ENCODE peak calls at places on chromosomes 4 and X, in four cellular contexts. P is mammary epithelial cell, X is GM23248, T is suprapubic skin. Y is an unnamed sample.

GRCh38 chr4:139617702-139618490 is 47.7 kb upstream of the MGST2 start:
- DNase-seq in P (no peak), X (peak), T (no peak), Y (no peak)

GRCh38 chr4:4408576-4409335 is 21.9 kb downstream of the NSG1 start:
- DNase-seq in P (peak), X (no peak), T (no peak), Y (no peak)

GRCh38 chr4:99586747-99587146 is 12.1 kb downstream of the MTTP start:
- DNase-seq in P (no peak), X (no peak), T (no peak), Y (no peak)

GRCh38 chrX:129825746-129826505 is 17.8 kb downstream of the ZDHHC9 start:
- DNase-seq in P (no peak), X (no peak), T (no peak), Y (no peak)

GRCh38 chrX:110733166-110733565 is 62.5 kb downstream of the CHRDL1 start:
- DNase-seq in P (peak), X (peak), T (no peak), Y (no peak)

GRCh38 chrX:119073911-119074310 is 1.1 kb downstream of the CT47C1 start:
- DNase-seq in P (no peak), X (no peak), T (no peak), Y (no peak)

GRCh38 chr4:113560579-113560978 is 201.0 kb downstream of the CAMK2D start:
- DNase-seq in P (no peak), X (peak), T (no peak), Y (no peak)

GRCh38 chr4:25160714-25161598 is 707 bp upstream of the SEPSECS start:
- DNase-seq in P (peak), X (peak), T (no peak), Y (no peak)

GRCh38 chr4:81215936-81216335 is 914 bp upstream of the PRKG2 start:
- DNase-seq in P (no peak), X (no peak), T (no peak), Y (no peak)

GRCh38 chrX:10828640-10829039 is 208.3 kb upstream of the MID1 start:
- DNase-seq in P (no peak), X (no peak), T (no peak), Y (no peak)

GRCh38 chrX:13077168-13077567 is 32.7 kb upstream of the FAM9C start:
- DNase-seq in P (no peak), X (peak), T (no peak), Y (no peak)

GRCh38 chr4:10891866-10892265 is 207.3 kb upstream of the CLNK start:
- DNase-seq in P (no peak), X (no peak), T (no peak), Y (no peak)

GRCh38 chr4:154618708-154619315 is 6.4 kb upstream of the FGG start:
- DNase-seq in P (peak), X (peak), T (no peak), Y (no peak)

DNA sequence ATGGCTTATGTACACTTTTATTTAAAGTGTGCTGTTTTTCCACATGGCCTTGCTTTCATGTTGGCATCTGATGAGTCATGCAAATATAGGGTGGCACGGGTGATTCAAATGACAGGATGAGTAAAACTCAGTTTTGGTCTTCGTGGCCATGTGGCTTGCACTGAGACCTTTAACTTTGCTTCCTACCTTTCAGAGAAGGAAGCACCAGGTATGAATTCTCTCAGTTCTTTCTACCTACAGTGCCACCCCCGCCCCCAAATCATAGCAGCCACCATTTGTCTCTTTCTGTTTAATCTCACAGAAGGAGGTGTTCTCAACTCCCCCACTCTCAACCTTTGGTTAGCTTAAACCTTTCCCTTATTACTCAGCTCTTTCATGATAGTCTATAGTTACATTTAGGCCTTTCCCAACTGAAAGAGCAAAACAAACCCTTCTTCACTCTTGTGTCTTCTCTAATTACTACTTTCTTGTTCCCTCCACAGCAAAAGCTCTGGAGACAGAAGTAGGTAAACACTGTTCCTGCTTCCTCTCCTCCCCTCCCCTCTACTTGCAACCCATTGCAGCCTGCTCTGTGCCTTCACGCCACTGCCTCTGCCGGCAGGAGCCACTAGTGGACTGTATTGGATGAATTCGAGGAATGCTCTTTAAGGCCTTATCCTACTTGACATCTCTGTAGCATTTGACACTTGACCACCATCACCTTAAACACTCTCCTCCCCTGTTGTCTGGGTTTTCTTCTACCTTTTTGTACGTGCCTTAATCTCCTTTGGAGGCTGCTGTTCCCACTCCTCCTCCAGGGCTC is 123.7 kb downstream of the AFF1 start:
- DNase-seq in P (peak), X (peak), T (no peak), Y (no peak)
- H3K4me3 ChIP-seq in P (no peak), X (no peak), T (no peak), Y (no peak)

DNA sequence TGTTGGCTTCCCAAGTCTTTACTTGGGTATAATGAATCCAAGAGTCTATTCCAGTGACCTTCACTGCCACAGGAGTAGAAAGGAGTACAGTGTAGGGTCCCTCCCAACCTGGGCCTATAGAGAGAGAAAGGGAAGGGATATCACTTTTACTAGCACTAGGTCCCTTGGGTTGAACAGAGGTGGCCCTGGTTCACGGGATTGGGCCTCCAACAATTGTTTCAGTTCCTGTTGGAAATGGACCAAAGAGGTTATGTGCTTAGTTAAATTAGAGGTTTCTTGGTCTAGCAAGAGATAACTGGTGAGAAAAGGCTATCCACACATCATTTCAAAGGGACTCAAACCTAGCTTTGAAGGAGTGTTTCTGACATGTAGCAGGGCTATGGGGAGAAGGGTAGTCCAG is 57.1 kb upstream of the MED14 start:
- DNase-seq in P (no peak), X (no peak), T (no peak), Y (no peak)
- H3K4me3 ChIP-seq in P (no peak), X (no peak), T (no peak), Y (no peak)

GRCh38 chrX:72306085-72306801 is 529 bp upstream of the CITED1 start:
- DNase-seq in P (no peak), X (peak), T (no peak), Y (no peak)
- H3K4me3 ChIP-seq in P (peak), X (peak), T (peak), Y (peak)

DNA sequence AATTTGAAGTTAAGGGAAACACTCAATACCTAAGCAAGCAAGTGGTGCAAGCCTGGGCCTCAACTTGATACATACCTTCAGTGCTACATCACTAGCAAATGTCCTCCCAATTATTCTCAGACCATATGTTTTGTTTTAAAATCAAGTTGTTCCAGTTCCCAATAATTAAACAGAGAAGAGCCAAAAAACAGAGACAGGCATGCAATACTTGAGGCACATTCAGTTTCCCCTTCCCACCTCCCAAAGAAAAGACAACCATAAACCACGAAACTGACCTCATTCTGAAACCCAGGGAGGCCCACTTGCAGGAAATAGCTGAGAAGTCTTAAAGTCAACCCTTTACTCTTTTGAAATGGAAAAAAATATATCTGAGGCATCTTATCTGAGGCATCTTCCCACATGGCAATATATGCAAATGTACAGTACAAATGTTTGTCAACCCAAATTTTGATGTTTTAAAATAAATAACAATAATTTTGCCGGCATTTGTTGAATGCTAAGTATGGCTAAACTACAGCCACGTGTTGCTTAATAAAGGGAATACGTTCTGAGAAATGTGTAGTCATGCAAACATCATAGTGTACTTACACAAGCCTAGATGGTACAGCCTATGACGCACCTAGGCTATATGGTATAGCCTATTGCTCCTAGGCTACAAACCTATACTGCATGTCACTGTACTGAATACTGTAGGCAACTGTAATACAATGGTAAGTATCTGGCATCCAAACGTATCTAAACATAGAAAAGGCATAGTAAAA is 147.5 kb downstream of the TSPAN5 start:
- DNase-seq in P (peak), X (peak), T (no peak), Y (no peak)
- H3K4me3 ChIP-seq in P (no peak), X (peak), T (no peak), Y (no peak)

DNA sequence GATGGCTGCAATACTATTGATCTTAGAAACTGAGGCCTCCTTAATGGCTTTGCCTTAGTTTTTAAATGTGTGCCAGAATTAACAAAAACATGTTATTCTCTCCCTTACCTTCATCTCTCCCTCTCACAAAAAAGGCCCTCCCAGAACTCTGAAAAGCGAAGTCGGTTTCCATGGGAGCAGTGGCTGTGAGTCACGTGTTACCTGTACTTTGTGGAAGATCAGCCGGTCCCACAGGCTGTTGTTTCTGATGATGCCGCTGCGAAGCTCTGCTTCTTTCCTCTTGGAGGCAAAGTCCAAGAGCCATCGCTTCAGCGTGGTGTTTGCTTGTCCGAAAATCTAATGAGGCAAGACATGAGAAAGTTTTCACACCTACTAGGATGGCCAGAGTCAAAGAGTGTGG is 32.5 kb upstream of the CENPU start:
- DNase-seq in P (no peak), X (no peak), T (no peak), Y (no peak)
- H3K4me3 ChIP-seq in P (no peak), X (no peak), T (no peak), Y (no peak)